ENCODE peak calls at places on chromosomes 12 and 14, in seven cellular contexts. T, X, F, Q, E, U and N are unnamed samples.

GRCh38 chr14:89254201-89254919 is 162.7 kb downstream of the FOXN3 start:
- DNase-seq in T (no peak), X (no peak), F (no peak), Q (no peak), E (no peak), U (no peak), N (no peak)

GRCh38 chr14:93096923-93097322 is 18.8 kb downstream of the ITPK1 start:
- DNase-seq in T (no peak), X (no peak), F (no peak), Q (no peak), E (no peak), U (no peak), N (no peak)

GRCh38 chr12:63942464-63943241 is 98.2 kb downstream of the SRGAP1 start:
- DNase-seq in T (no peak), X (no peak), F (no peak), Q (no peak), E (no peak), U (no peak), N (no peak)

GRCh38 chr14:68520637-68521556 is 272.0 kb downstream of the ZFP36L1 start:
- DNase-seq in T (no peak), X (no peak), F (no peak), Q (no peak), E (peak), U (no peak), N (no peak)

GRCh38 chr14:92160619-92161018 is 38.9 kb downstream of the CPSF2 start:
- DNase-seq in T (no peak), X (no peak), F (no peak), Q (no peak), E (no peak), U (no peak), N (no peak)

GRCh38 chr12:102740157-102741032 is 176.6 kb downstream of the PAH start:
- DNase-seq in T (no peak), X (no peak), F (no peak), Q (no peak), E (no peak), U (no peak), N (no peak)

GRCh38 chr14:72682188-72682587 is 211.7 kb downstream of the DPF3 start:
- DNase-seq in T (no peak), X (no peak), F (no peak), Q (no peak), E (no peak), U (no peak), N (no peak)

GRCh38 chr12:9604288-9604687 is 3.4 kb downstream of the KLRB1 start:
- DNase-seq in T (no peak), X (no peak), F (no peak), Q (no peak), E (no peak), U (no peak), N (no peak)

GRCh38 chr14:99426265-99426664 is 54.4 kb downstream of the SETD3 start:
- DNase-seq in T (no peak), X (no peak), F (no peak), Q (no peak), E (no peak), U (no peak), N (no peak)

GRCh38 chr14:31190220-31190605 is 17.4 kb downstream of the HECTD1 start:
- DNase-seq in T (no peak), X (no peak), F (no peak), Q (no peak), E (no peak), U (no peak), N (no peak)

GRCh38 chr12:39622306-39622705 is 2.7 kb upstream of the ABCD2 start:
- DNase-seq in T (no peak), X (no peak), F (no peak), Q (no peak), E (no peak), U (no peak), N (no peak)

GRCh38 chr14:55579724-55580400 is at the start of gene KTN1:
- DNase-seq in T (peak), X (peak), F (no peak), Q (peak), E (peak), U (peak), N (peak)

GRCh38 chr12:57439762-57440266 is 5.2 kb downstream of the INHBC start:
- DNase-seq in T (no peak), X (no peak), F (no peak), Q (no peak), E (no peak), U (no peak), N (no peak)

GRCh38 chr12:57449375-57449774 is 5.7 kb upstream of the INHBE start:
- DNase-seq in T (no peak), X (no peak), F (no peak), Q (no peak), E (no peak), U (no peak), N (no peak)

GRCh38 chr12:57448669-57449068 is 6.4 kb upstream of the INHBE start:
- DNase-seq in T (no peak), X (no peak), F (no peak), Q (no peak), E (no peak), U (no peak), N (no peak)

GRCh38 chr12:57446292-57446960 is 8.7 kb upstream of the INHBE start:
- DNase-seq in T (no peak), X (no peak), F (no peak), Q (no peak), E (no peak), U (no peak), N (no peak)

DNA sequence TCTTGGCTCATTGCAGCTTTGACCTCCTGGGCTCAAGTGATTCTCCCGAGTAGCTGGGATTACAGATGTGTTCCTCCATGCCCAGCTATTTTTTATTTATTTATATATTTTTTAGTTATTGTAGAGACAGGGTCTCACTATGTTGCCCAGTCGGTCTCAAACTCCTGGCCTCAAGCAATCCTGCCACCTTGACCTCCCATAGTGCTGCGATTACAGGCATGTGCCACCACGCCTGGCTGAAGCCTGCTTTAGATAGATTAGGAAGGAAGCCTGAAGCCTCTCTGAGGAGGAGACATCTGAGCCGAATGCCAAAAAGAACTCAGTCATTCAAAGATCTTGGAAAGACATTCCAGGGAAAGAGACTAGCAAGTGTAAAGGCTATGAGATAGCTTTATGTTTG is 10.2 kb downstream of the INHBC start:
- DNase-seq in T (no peak), X (no peak), F (no peak), Q (no peak), E (no peak), U (no peak), N (no peak)
- TF ChIP-seq CTCF in T (no peak), X (no peak), F (no peak), Q (no peak), E (no peak), U (no peak), N (no peak)

DNA sequence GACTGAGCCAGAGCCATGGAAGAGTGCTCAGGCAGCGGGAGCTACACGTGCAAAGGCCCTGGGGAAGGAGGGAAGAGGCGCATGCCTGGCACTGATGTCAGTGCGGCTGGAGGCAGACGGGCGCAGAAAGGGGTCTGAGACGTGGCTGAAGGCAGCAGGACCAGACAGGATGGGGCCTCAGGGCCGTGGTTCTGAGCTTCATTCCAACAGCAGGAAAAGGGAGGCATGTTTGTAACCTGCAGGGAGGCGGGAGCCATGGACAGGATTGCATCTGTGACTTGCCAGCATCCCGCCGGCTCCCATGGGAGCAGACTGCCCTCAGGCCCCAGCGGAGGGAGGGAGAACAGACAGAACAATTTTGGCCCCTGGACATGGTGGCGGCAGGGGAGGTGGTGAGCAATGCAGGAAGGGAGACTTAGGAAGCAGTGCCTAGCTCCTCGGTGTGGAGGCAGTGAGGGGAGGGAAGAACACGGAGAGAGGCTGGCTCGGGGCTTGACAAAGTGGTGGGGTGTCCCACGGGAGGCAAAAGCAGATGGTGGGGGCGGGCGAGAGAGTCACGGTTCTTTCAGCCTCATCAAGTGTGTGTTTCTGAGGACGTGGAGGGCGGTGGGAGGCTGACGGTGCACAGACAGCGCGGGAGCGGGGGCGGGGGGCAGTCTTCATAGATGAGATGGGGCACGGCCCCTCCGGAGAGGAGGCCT is 33.3 kb upstream of the INF2 start:
- DNase-seq in T (no peak), X (no peak), F (no peak), Q (no peak), E (no peak), U (no peak), N (no peak)
- H3K27ac ChIP-seq in T (no peak), X (peak), F (no peak), Q (no peak), E (no peak), U (no peak), N (no peak)

GRCh38 chr12:132618683-132619043 is at the start of gene P2RX2:
- DNase-seq in T (no peak), X (no peak), F (no peak), Q (peak), E (no peak), U (no peak), N (no peak)
- TF ChIP-seq CTCF in T (no peak), X (no peak), F (no peak), Q (no peak), E (no peak), U (no peak), N (no peak)

DNA sequence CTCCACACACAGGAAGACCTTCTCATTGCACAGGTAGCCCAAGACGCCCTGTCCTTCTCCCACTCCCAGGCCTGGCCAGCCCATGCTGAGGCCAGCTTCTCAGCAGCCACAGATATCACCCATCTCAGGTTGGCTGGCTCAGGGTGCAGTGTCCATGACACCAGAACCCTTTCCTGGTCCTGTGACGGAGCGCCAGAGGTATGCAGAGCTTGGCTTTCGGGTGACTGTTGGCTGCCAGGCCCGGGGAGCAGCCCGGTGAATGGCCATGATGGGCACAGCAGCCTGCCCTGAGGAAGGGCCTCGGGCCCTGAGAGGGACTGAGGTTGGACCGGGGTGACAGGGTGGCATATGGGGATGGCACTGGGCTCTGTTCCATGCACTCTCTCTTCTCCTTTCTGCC is 173.4 kb downstream of the TSPAN9 start:
- DNase-seq in T (no peak), X (peak), F (peak), Q (peak), E (no peak), U (no peak), N (no peak)
- H3K27ac ChIP-seq in T (no peak), X (peak), F (peak), Q (peak), E (no peak), U (no peak), N (no peak)

GRCh38 chr12:118064608-118065007 is 3.6 kb upstream of the WSB2 start:
- DNase-seq in T (no peak), X (no peak), F (no peak), Q (no peak), E (no peak), U (no peak), N (no peak)
- TF ChIP-seq CTCF in T (peak), X (no peak), F (peak), Q (no peak), E (no peak), U (no peak), N (no peak)

GRCh38 chr12:109999983-110000505 is 814 bp downstream of the ANKRD13A start:
- DNase-seq in T (no peak), X (peak), F (no peak), Q (no peak), E (peak), U (peak), N (peak)
- H3K27ac ChIP-seq in T (no peak), X (peak), F (peak), Q (peak), E (peak), U (no peak), N (peak)

GRCh38 chr14:96273629-96274028 is 17.6 kb downstream of the BDKRB1 start:
- DNase-seq in T (no peak), X (no peak), F (no peak), Q (no peak), E (no peak), U (no peak), N (no peak)

GRCh38 chr14:96274122-96274910 is 18.3 kb downstream of the BDKRB1 start:
- DNase-seq in T (peak), X (no peak), F (no peak), Q (no peak), E (no peak), U (no peak), N (no peak)

GRCh38 chr14:96270565-96271420 is 14.8 kb downstream of the BDKRB1 start:
- DNase-seq in T (peak), X (no peak), F (no peak), Q (no peak), E (no peak), U (no peak), N (no peak)

GRCh38 chr14:96271421-96271762 is 15.4 kb downstream of the BDKRB1 start:
- DNase-seq in T (no peak), X (no peak), F (no peak), Q (no peak), E (no peak), U (no peak), N (no peak)

GRCh38 chr14:96272777-96273471 is 16.9 kb downstream of the BDKRB1 start:
- DNase-seq in T (peak), X (no peak), F (no peak), Q (no peak), E (no peak), U (no peak), N (no peak)
- TF ChIP-seq CTCF in T (no peak), X (no peak), F (no peak), Q (no peak), E (no peak), U (no peak), N (no peak)

GRCh38 chr12:65602191-65602578 is 222.1 kb upstream of the HMGA2 start:
- DNase-seq in T (no peak), X (no peak), F (no peak), Q (no peak), E (no peak), U (no peak), N (no peak)
- H3K27ac ChIP-seq in T (no peak), X (no peak), F (no peak), Q (no peak), E (peak), U (no peak), N (no peak)